ENCODE peak calls at places on chromosomes 6 and 20, in eight cellular contexts. O, K, U, Y, W, M, I and A are unnamed samples.

GRCh38 chr6:134114918-134115714 is 62.7 kb upstream of the SLC2A12 start:
- ATAC-seq in Y (no peak), U (no peak), M (no peak), I (no peak), W (no peak), O (no peak), K (no peak), A (no peak)

GRCh38 chr6:144327081-144327480 is 41.9 kb downstream of the UTRN start:
- ATAC-seq in M (no peak), W (peak), U (no peak), I (no peak), Y (peak), K (no peak), O (no peak), A (no peak)

GRCh38 chr6:141552463-141552862 is 580.3 kb upstream of the GJE1 start:
- ATAC-seq in U (peak), I (peak), O (no peak), W (peak), M (no peak), K (peak), Y (peak), A (peak)

GRCh38 chr6:97147421-97147820 is 135.6 kb downstream of the MMS22L start:
- ATAC-seq in W (no peak), M (no peak), O (no peak), Y (no peak), I (no peak), K (no peak), U (no peak), A (no peak)

GRCh38 chr6:166192557-166192956 is 24.9 kb upstream of the TBXT start:
- ATAC-seq in U (no peak), W (no peak), O (no peak), M (no peak), I (no peak), Y (no peak), K (no peak), A (no peak)

GRCh38 chr20:2751347-2751867 is 49.0 kb downstream of the CPXM1 start:
- ATAC-seq in K (no peak), I (no peak), M (peak), Y (no peak), U (no peak), O (no peak), W (peak), A (no peak)

GRCh38 chr6:170049641-170050491 is 241.0 kb downstream of the DLL1 start:
- ATAC-seq in Y (peak), U (no peak), K (no peak), M (peak), I (no peak), O (no peak), W (peak), A (no peak)

GRCh38 chr6:157688960-157689599 is 134.0 kb upstream of the SNX9 start:
- ATAC-seq in W (peak), M (peak), I (no peak), O (no peak), Y (peak), K (no peak), U (no peak), A (no peak)

GRCh38 chr20:49367113-49367512 is 89.3 kb upstream of the ZNFX1 start:
- ATAC-seq in I (no peak), Y (no peak), O (no peak), K (no peak), W (no peak), M (no peak), U (no peak), A (no peak)

GRCh38 chr6:96470296-96470695 is 51.3 kb upstream of the UFL1 start:
- ATAC-seq in U (no peak), K (no peak), Y (no peak), I (no peak), W (no peak), M (no peak), O (no peak), A (no peak)

GRCh38 chr6:6834356-6835342 is 246.1 kb downstream of the LY86 start:
- ATAC-seq in Y (no peak), K (no peak), U (no peak), M (peak), I (no peak), O (no peak), W (peak), A (no peak)